ENCODE peak calls at places on chromosome 18, in six cellular contexts. A is IMR-90, N is neuronal stem cell, F is mesendoderm, Y is mesenchymal stem cell, T is H1. B is an unnamed sample.

GRCh38 chr18:67599277-67599676 is 82.8 kb upstream of the DSEL start:
- DNase-seq in A (peak), N (no peak), F (no peak), Y (peak), T (no peak), B (no peak)

GRCh38 chr18:47109049-47109448 is 41.3 kb downstream of the HDHD2 start:
- DNase-seq in A (no peak), N (no peak), F (no peak), Y (no peak), T (no peak), B (no peak)

GRCh38 chr18:60623331-60623730 is 250.8 kb upstream of the MC4R start:
- DNase-seq in A (no peak), N (no peak), F (no peak), Y (no peak), T (no peak), B (no peak)

GRCh38 chr18:9661564-9661963 is 46.5 kb upstream of the RAB31 start:
- DNase-seq in A (peak), N (no peak), F (peak), Y (peak), T (no peak), B (no peak)

GRCh38 chr18:5073026-5073944 is 123.8 kb downstream of the AKAIN1 start:
- DNase-seq in A (peak), N (peak), F (peak), Y (peak), T (no peak), B (peak)

GRCh38 chr18:955379-956066 is 50.9 kb downstream of the ADCYAP1 start:
- DNase-seq in A (no peak), N (no peak), F (no peak), Y (no peak), T (no peak), B (no peak)

GRCh38 chr18:44180683-44181082 is 500.0 kb upstream of the SETBP1 start:
- DNase-seq in A (peak), N (no peak), F (no peak), Y (peak), T (no peak), B (peak)

GRCh38 chr18:13278231-13278630 is 59.7 kb downstream of the LDLRAD4 start:
- DNase-seq in A (no peak), N (no peak), F (no peak), Y (no peak), T (no peak), B (no peak)

GRCh38 chr18:21833619-21834300 is 93.2 kb downstream of the MIB1 start:
- DNase-seq in A (no peak), N (no peak), F (no peak), Y (peak), T (no peak), B (no peak)

GRCh38 chr18:67771271-67771670 is 254.8 kb upstream of the DSEL start:
- DNase-seq in A (peak), N (no peak), F (no peak), Y (peak), T (no peak), B (no peak)

GRCh38 chr18:77065221-77065981 is 67.2 kb downstream of the MBP start:
- DNase-seq in A (peak), N (no peak), F (no peak), Y (peak), T (no peak), B (peak)

GRCh38 chr18:48799724-48800315 is 150.9 kb downstream of the SMAD7 start:
- DNase-seq in A (no peak), N (no peak), F (no peak), Y (no peak), T (no peak), B (no peak)

GRCh38 chr18:7609617-7610016 is 42.5 kb downstream of the PTPRM start:
- DNase-seq in A (no peak), N (no peak), F (peak), Y (no peak), T (no peak), B (no peak)

GRCh38 chr18:52499646-52500045 is 159.6 kb downstream of the DCC start:
- DNase-seq in A (no peak), N (no peak), F (no peak), Y (no peak), T (no peak), B (no peak)

GRCh38 chr18:67669993-67670671 is 153.6 kb upstream of the DSEL start:
- DNase-seq in A (peak), N (no peak), F (no peak), Y (peak), T (no peak), B (peak)

GRCh38 chr18:30177056-30177455 is 865.5 kb downstream of the DSC3 start:
- DNase-seq in A (no peak), N (no peak), F (peak), Y (peak), T (no peak), B (peak)

GRCh38 chr18:3346487-3346886 is 84.6 kb downstream of the MYL12B start:
- DNase-seq in A (peak), N (no peak), F (no peak), Y (no peak), T (no peak), B (no peak)

GRCh38 chr18:26865557-26865956 is at the start of gene AQP4:
- DNase-seq in A (no peak), N (no peak), F (no peak), Y (no peak), T (no peak), B (no peak)

GRCh38 chr18:49693276-49694005 is 119.9 kb downstream of the ACAA2 start:
- DNase-seq in A (no peak), N (no peak), F (no peak), Y (peak), T (no peak), B (no peak)

GRCh38 chr18:41462946-41463345 is 492.1 kb upstream of the PIK3C3 start:
- DNase-seq in A (no peak), N (no peak), F (no peak), Y (no peak), T (no peak), B (no peak)

GRCh38 chr18:44938396-44939036 is 257.8 kb downstream of the SETBP1 start:
- DNase-seq in A (no peak), N (no peak), F (peak), Y (no peak), T (no peak), B (no peak)

GRCh38 chr18:79943608-79944125 is 7.8 kb downstream of the SLC66A2 start:
- DNase-seq in A (no peak), N (no peak), F (no peak), Y (no peak), T (no peak), B (no peak)

GRCh38 chr18:45879681-45880655 is 54.5 kb downstream of the SIGLEC15 start:
- DNase-seq in A (peak), N (peak), F (peak), Y (peak), T (peak), B (peak)

GRCh38 chr18:63553117-63553516 is 10.9 kb downstream of the SERPINB12 start:
- DNase-seq in A (peak), N (no peak), F (no peak), Y (peak), T (no peak), B (peak)

GRCh38 chr18:78402440-78402839 is 577.2 kb upstream of the SALL3 start:
- DNase-seq in A (no peak), N (no peak), F (no peak), Y (no peak), T (no peak), B (no peak)

GRCh38 chr18:59690216-59691045 is 6.8 kb downstream of the CCBE1 start:
- DNase-seq in A (no peak), N (no peak), F (peak), Y (no peak), T (peak), B (no peak)

GRCh38 chr18:36572135-36572856 is 256.5 kb downstream of the TPGS2 start:
- DNase-seq in A (peak), N (peak), F (peak), Y (peak), T (no peak), B (peak)

GRCh38 chr18:75474332-75474731 is 46.8 kb upstream of the SMIM21 start:
- DNase-seq in A (no peak), N (no peak), F (no peak), Y (no peak), T (no peak), B (no peak)

GRCh38 chr18:78327643-78328042 is 652.0 kb upstream of the SALL3 start:
- DNase-seq in A (no peak), N (no peak), F (no peak), Y (no peak), T (no peak), B (no peak)

GRCh38 chr18:67132919-67133318 is 383.6 kb downstream of the DSEL start:
- DNase-seq in A (no peak), N (no peak), F (no peak), Y (no peak), T (no peak), B (no peak)

GRCh38 chr18:62522510-62523254 is at the start of gene ZCCHC2:
- DNase-seq in A (peak), N (peak), F (peak), Y (peak), T (peak), B (peak)

GRCh38 chr18:62524443-62525200 is 1.8 kb downstream of the ZCCHC2 start:
- DNase-seq in A (peak), N (no peak), F (peak), Y (peak), T (no peak), B (peak)

GRCh38 chr18:62523631-62524442 is 1.0 kb downstream of the ZCCHC2 start:
- DNase-seq in A (peak), N (no peak), F (peak), Y (peak), T (no peak), B (peak)

GRCh38 chr18:62522178-62522509 is 681 bp upstream of the ZCCHC2 start:
- DNase-seq in A (no peak), N (no peak), F (peak), Y (no peak), T (no peak), B (peak)

DNA sequence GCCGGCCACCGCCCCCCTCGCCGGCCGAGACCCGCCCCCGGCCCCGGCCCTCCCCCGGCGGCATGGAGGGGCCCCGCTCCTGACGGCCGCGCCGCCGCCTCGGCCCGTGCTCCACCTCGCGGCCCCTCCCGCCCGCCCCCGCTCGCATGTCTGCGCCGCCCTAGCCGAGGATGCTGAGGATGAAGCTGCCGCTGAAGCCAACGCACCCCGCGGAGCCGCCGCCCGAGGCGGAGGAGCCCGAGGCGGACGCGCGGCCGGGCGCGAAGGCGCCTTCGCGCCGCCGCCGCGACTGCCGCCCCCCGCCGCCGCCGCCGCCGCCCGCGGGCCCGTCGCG is 397 bp downstream of the ZCCHC2 start:
- DNase-seq in A (no peak), N (no peak), F (no peak), Y (no peak), T (no peak), B (no peak)
- H3K4me3 ChIP-seq in A (peak), N (peak), F (no peak), Y (no peak), T (peak), B (peak)

GRCh38 chr18:23503038-23503966 is at the start of gene RMC1:
- DNase-seq in A (peak), N (peak), F (peak), Y (peak), T (peak), B (peak)
- H3K18ac ChIP-seq in A (peak), N (peak), F (peak), Y (peak), T (peak), B (peak)

GRCh38 chr18:23236876-23237468 is 101.7 kb downstream of the CABLES1 start:
- DNase-seq in A (no peak), N (no peak), F (no peak), Y (no peak), T (no peak), B (peak)

GRCh38 chr18:23234619-23235018 is 99.3 kb downstream of the CABLES1 start:
- DNase-seq in A (no peak), N (no peak), F (no peak), Y (no peak), T (no peak), B (no peak)

GRCh38 chr18:23237524-23238151 is 102.4 kb downstream of the CABLES1 start:
- DNase-seq in A (peak), N (no peak), F (peak), Y (peak), T (no peak), B (peak)

GRCh38 chr18:23235336-23235735 is 100.1 kb downstream of the CABLES1 start:
- DNase-seq in A (no peak), N (no peak), F (no peak), Y (no peak), T (no peak), B (no peak)

GRCh38 chr18:23235860-23236259 is 100.6 kb downstream of the CABLES1 start:
- DNase-seq in A (no peak), N (no peak), F (no peak), Y (no peak), T (no peak), B (no peak)
- H3K9ac ChIP-seq in A (no peak), N (no peak), F (no peak), Y (no peak), T (no peak), B (no peak)

GRCh38 chr18:28087173-28087563 is 89.8 kb downstream of the CDH2 start:
- DNase-seq in A (no peak), N (peak), F (no peak), Y (no peak), T (no peak), B (no peak)
- H3K4me3 ChIP-seq in A (no peak), N (peak), F (no peak), Y (peak), T (peak), B (no peak)

GRCh38 chr18:37668971-37669747 is 103.6 kb upstream of the CELF4 start:
- DNase-seq in A (no peak), N (peak), F (peak), Y (no peak), T (no peak), B (no peak)
- H3K18ac ChIP-seq in A (no peak), N (peak), F (peak), Y (no peak), T (peak), B (no peak)

DNA sequence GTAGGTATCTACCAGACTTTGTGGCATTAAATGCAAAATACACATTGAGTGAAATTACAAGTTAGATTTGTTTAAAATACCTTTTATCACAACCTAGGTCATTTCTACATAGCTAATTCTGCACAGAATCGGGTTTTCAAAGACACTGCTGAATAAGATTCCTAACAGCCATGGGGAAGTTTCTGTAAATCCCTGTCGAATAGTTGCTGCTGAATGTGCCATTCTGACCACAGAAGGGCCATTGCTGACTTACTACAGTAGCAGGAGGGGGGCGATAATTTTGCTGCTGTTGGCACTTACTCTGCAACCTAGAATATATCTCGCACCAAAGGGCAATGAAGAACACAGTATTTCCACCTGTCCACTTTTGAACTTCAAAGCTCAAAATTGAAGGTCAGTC is 232.8 kb downstream of the TCF4 start:
- DNase-seq in A (no peak), N (no peak), F (no peak), Y (no peak), T (no peak), B (no peak)
- H3K9ac ChIP-seq in A (no peak), N (no peak), F (no peak), Y (no peak), T (no peak), B (no peak)

B was measured in trophoblast cell.